ENCODE peak calls at places on chromosome 7, in ten cellular contexts. T is tibial artery; G is GM23248; P is substantia nigra; S is cardiac muscle cell; D is heart right ventricle; M is endodermal cell; Z is IMR-90; L is CD4-positive, alpha-beta T cell; W is breast epithelium. U is an unnamed sample.

GRCh38 chr7:44581426-44581906 is 565 bp downstream of the TMED4 start:
- DNase-seq in Z (no peak), G (peak; percentile 41), W (no peak), D (peak; percentile 26), L (peak; percentile 30), P (no peak), T (peak; percentile 68), S (peak; percentile 14), M (peak; percentile 70), U (peak; percentile 41)

GRCh38 chr7:44963526-44964290 is 15.1 kb downstream of the MYO1G start:
- DNase-seq in P (no peak), L (no peak), T (peak; percentile 51), S (no peak), G (no peak), D (no peak), W (no peak), Z (no peak), M (peak; percentile 38), U (no peak)

GRCh38 chr7:32163911-32164310 is 93.7 kb upstream of the PDE1C start:
- DNase-seq in T (no peak), D (no peak), L (no peak), P (no peak), Z (peak; percentile 65), W (no peak), M (no peak), G (peak; percentile 57), S (peak; percentile 10), U (no peak)

GRCh38 chr7:46723003-46723402 is 801.9 kb upstream of the IGFBP3 start:
- DNase-seq in P (no peak), W (no peak), S (no peak), G (no peak), L (no peak), T (no peak), Z (no peak), M (no peak), D (no peak), U (no peak)

GRCh38 chr7:44973610-44974401 is 5.0 kb downstream of the MYO1G start:
- DNase-seq in W (no peak), G (peak; percentile 66), L (peak; percentile 62), S (peak; percentile 53), D (no peak), Z (no peak), P (peak; percentile 9), T (no peak), M (peak; percentile 90), U (no peak)

GRCh38 chr7:24717694-24718320 is 39.5 kb downstream of the GSDME start:
- DNase-seq in Z (no peak), L (no peak), P (no peak), G (no peak), W (no peak), D (no peak), T (peak; percentile 29), S (peak; percentile 56), M (peak; percentile 41), U (no peak)

GRCh38 chr7:104240400-104240799 is 32.6 kb upstream of the ORC5 start:
- DNase-seq in S (peak; percentile 39), G (no peak), P (no peak), W (no peak), T (no peak), M (no peak), D (no peak), Z (no peak), L (no peak), U (no peak)

GRCh38 chr7:100366411-100367250 is 6.7 kb upstream of the PILRA start:
- DNase-seq in M (no peak), T (no peak), W (no peak), G (no peak), P (no peak), L (no peak), Z (no peak), D (no peak), S (no peak), U (no peak)

GRCh38 chr7:112199672-112200071 is 6.5 kb downstream of the DOCK4 start:
- DNase-seq in T (no peak), G (no peak), L (no peak), D (no peak), P (no peak), W (no peak), Z (no peak), M (no peak), S (no peak), U (no peak)

GRCh38 chr7:155917836-155918385 is 105.6 kb upstream of the SHH start:
- DNase-seq in L (no peak), T (no peak), G (no peak), S (peak; percentile 6), M (no peak), P (no peak), W (no peak), Z (no peak), D (no peak), U (no peak)

GRCh38 chr7:101921061-101921460 is 103.6 kb downstream of the CUX1 start:
- DNase-seq in S (no peak), D (no peak), T (no peak), P (no peak), Z (no peak), L (no peak), W (no peak), M (no peak), G (no peak), U (no peak)

DNA sequence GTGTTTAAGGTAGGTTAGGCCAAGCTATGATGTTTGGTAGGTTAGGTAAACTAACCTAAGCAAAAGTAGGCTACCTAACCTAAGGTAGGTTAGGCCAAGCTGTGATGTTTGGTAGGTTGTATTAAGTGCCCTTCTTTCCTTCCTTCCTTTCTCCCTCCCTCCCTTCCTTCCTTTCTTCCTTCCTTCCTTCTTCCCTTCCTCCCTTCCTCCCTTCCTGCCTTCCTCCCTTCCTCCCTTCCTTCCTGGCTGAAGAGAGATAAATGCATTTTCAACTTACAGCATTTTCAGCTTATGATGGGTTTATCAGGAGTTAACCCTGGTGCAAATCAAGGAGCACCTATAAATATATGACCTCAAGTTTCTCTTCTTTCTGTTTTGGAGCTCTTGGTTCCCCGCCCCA is 56.2 kb downstream of the SND1 start:
- DNase-seq in W (no peak), D (no peak), L (no peak), G (no peak), M (no peak), T (no peak), P (no peak), Z (no peak), S (no peak), U (no peak)
- H3K27ac ChIP-seq in W (no peak overlapping the region), D (no peak overlapping the region), L (no peak overlapping the region), G (peak overlapping the region; percentile 71), M (no peak overlapping the region), T (no peak overlapping the region), P (no peak overlapping the region), Z (peak overlapping the region; percentile 12), S (no peak overlapping the region), U (no peak overlapping the region)

GRCh38 chr7:118217068-118217715 is 7.3 kb upstream of the ANKRD7 start:
- DNase-seq in D (no peak), T (no peak), M (no peak), L (no peak), S (no peak), P (no peak), Z (no peak), W (no peak), G (no peak), U (no peak)

GRCh38 chr7:118218413-118219156 is 5.9 kb upstream of the ANKRD7 start:
- DNase-seq in Z (no peak), P (no peak), G (no peak), W (no peak), M (no peak), D (no peak), T (no peak), S (no peak), L (no peak), U (no peak)

GRCh38 chr7:118219157-118219512 is 5.4 kb upstream of the ANKRD7 start:
- DNase-seq in S (no peak), W (no peak), M (no peak), Z (no peak), G (no peak), D (no peak), T (no peak), L (no peak), P (no peak), U (no peak)

GRCh38 chr7:118214833-118215182 is 9.7 kb upstream of the ANKRD7 start:
- DNase-seq in Z (no peak), W (no peak), L (no peak), P (no peak), D (no peak), T (no peak), G (no peak), M (no peak), S (no peak), U (no peak)

GRCh38 chr7:118214051-118214832 is 10.3 kb upstream of the ANKRD7 start:
- DNase-seq in D (peak; percentile 56), P (peak; percentile 20), M (no peak), W (peak; percentile 54), T (peak; percentile 80), S (peak; percentile 90), G (peak; percentile 90), L (peak; percentile 60), Z (peak; percentile 70), U (peak; percentile 89)
- H3K27ac ChIP-seq in D (no peak overlapping the region), P (no peak overlapping the region), M (no peak overlapping the region), W (peak overlapping the region; percentile 16), T (peak overlapping the region; percentile 61), S (no peak overlapping the region), G (peak overlapping the region; percentile 32), L (no peak overlapping the region), Z (peak overlapping the region; percentile 10), U (no peak overlapping the region)

GRCh38 chr7:73521636-73522080 is 435 bp downstream of the BAZ1B start:
- DNase-seq in L (no peak), G (peak; percentile 74), S (no peak), D (no peak), P (peak; percentile 80), M (no peak), Z (peak; percentile 20), W (peak; percentile 53), T (no peak), U (peak; percentile 94)

GRCh38 chr7:73520673-73521635 is 1.1 kb downstream of the BAZ1B start:
- DNase-seq in W (no peak), G (peak; percentile 65), Z (peak; percentile 30), L (no peak), M (no peak), T (no peak), P (no peak), D (peak; percentile 6), S (peak; percentile 49), U (no peak)

GRCh38 chr7:73522081-73522818 is at the start of gene BAZ1B:
- DNase-seq in S (peak; percentile 100), Z (peak; percentile 97), L (peak; percentile 96), D (peak; percentile 98), W (peak; percentile 98), M (peak; percentile 99), T (peak; percentile 99), G (peak; percentile 99), P (peak; percentile 98), U (peak; percentile 98)

GRCh38 chr7:73518470-73518869 is 3.6 kb downstream of the BAZ1B start:
- DNase-seq in S (no peak), M (no peak), D (no peak), G (no peak), L (no peak), T (peak; percentile 21), Z (no peak), P (no peak), W (no peak), U (no peak)

GRCh38 chr7:73519867-73520672 is 2.0 kb downstream of the BAZ1B start:
- DNase-seq in T (peak; percentile 55), P (no peak), L (no peak), G (peak; percentile 38), D (no peak), S (no peak), M (no peak), Z (peak; percentile 3), W (no peak), U (no peak)
- H3K27ac ChIP-seq in T (peak overlapping the region; percentile 96), P (no peak overlapping the region), L (peak overlapping the region; percentile 54), G (peak overlapping the region; percentile 72), D (peak overlapping the region; percentile 93), S (peak overlapping the region; percentile 97), M (no peak overlapping the region), Z (peak overlapping the region; percentile 80), W (peak overlapping the region; percentile 56), U (no peak overlapping the region)

GRCh38 chr7:10483671-10484070 is 490.0 kb upstream of the PHF14 start:
- DNase-seq in M (no peak), W (no peak), T (no peak), S (no peak), G (no peak), Z (no peak), D (no peak), L (no peak), P (no peak), U (no peak)
- H3K27ac ChIP-seq in M (no peak overlapping the region), W (no peak overlapping the region), T (no peak overlapping the region), S (no peak overlapping the region), G (no peak overlapping the region), Z (no peak overlapping the region), D (no peak overlapping the region), L (no peak overlapping the region), P (no peak overlapping the region), U (no peak overlapping the region)

U was measured in upper lobe of left lung.